ENCODE peak calls at places on chromosomes 13 and 19, in nine cellular contexts. A is activated CD8-positive, alpha-beta memory T cell treated with anti-CD3 and anti-CD28 coated beads for 1 hour; L is stimulated activated CD4-positive, alpha-beta T cell treated with anti-CD3 and anti-CD28 coated beads, Interleukin-4, amount 100 ng/mL, for 24 hours; N is nephron progenitor cell; W is MV-4-11; C is frontal cortex; S is GM03348; E is pons; J is stromal cell of bone marrow. Y is an unnamed sample.

GRCh38 chr19:34141036-34141435 is 31.3 kb upstream of the LSM14A start:
- DNase-seq in L (no peak), J (no peak), A (no peak), W (no peak), N (no peak), S (no peak), E (no peak), C (no peak), Y (no peak)

GRCh38 chr19:13396256-13397080 is 109.8 kb downstream of the CACNA1A start:
- DNase-seq in W (peak), A (no peak), S (peak), L (no peak), E (peak), J (peak), N (peak), C (no peak), Y (peak)

GRCh38 chr13:52862358-52863206 is 14.1 kb upstream of the PCDH8 start:
- DNase-seq in E (no peak), N (peak), S (peak), W (no peak), A (no peak), J (no peak), L (no peak), C (no peak), Y (no peak)

GRCh38 chr13:48010698-48011097 is 9.6 kb upstream of the SUCLA2 start:
- DNase-seq in N (no peak), L (no peak), W (no peak), S (no peak), A (no peak), C (no peak), J (no peak), E (no peak), Y (no peak)

GRCh38 chr19:2277138-2277537 is 4.8 kb downstream of the PEAK3 start:
- DNase-seq in N (no peak), A (no peak), C (no peak), W (no peak), L (no peak), S (no peak), E (no peak), J (no peak), Y (no peak)

GRCh38 chr13:88958821-88959220 is 1287.7 kb downstream of the SLITRK5 start:
- DNase-seq in J (no peak), A (no peak), L (no peak), C (no peak), N (no peak), E (peak), S (no peak), W (no peak), Y (no peak)

GRCh38 chr13:42384265-42384664 is 112.3 kb downstream of the AKAP11 start:
- DNase-seq in E (no peak), C (no peak), N (no peak), A (no peak), L (no peak), W (no peak), J (no peak), S (no peak), Y (no peak)

GRCh38 chr13:112867301-112867711 is 101.7 kb upstream of the MCF2L start:
- DNase-seq in N (no peak), L (no peak), A (no peak), S (no peak), E (no peak), W (no peak), J (no peak), C (no peak), Y (no peak)

GRCh38 chr13:113846639-113847318 is 17.1 kb downstream of the GAS6 start:
- DNase-seq in A (no peak), E (no peak), C (no peak), W (no peak), L (peak), S (no peak), J (no peak), N (no peak), Y (no peak)

Y was measured in GM04504.